ENCODE peak calls at places on chromosomes 12 and 14, in eight cellular contexts. F is HEK293T; L is activated CD4-positive, alpha-beta T cell treated with anti-CD3 and anti-CD28 coated beads for 36 hours; O is fibroblast of pulmonary artery; R is NCI-H1694 treated with DMSO at 0.1 percent for 48 hours; S is activated CD4-positive, CD25-positive, alpha-beta regulatory T cell; H is LoVo; A is activated T-helper 1 cell treated with anti-CD3 and anti-CD28 coated beads, Interleukin-2, amount 50 U/mL, for 16 hours. N is an unnamed sample.

GRCh38 chr12:79452906-79453305 is 237.9 kb downstream of the PAWR start:
- DNase-seq in R (no peak), L (no peak), H (no peak), S (no peak), O (no peak), A (no peak), F (no peak), N (no peak)

GRCh38 chr12:95789126-95790024 is 1.2 kb downstream of the NTN4 start:
- DNase-seq in R (no peak), S (no peak), L (peak), H (no peak), F (no peak), O (no peak), A (no peak), N (no peak)

GRCh38 chr12:129893691-129894090 is 10.1 kb downstream of the TMEM132D start:
- DNase-seq in S (no peak), R (no peak), F (no peak), L (no peak), H (no peak), A (no peak), O (no peak), N (no peak)

GRCh38 chr12:57139796-57140649 is 7.4 kb downstream of the LRP1-AS start:
- DNase-seq in O (no peak), F (no peak), H (no peak), R (no peak), S (no peak), A (no peak), L (no peak), N (no peak)

GRCh38 chr12:104863549-104863948 is 94.5 kb downstream of the SLC41A2 start:
- DNase-seq in O (peak), H (no peak), L (no peak), S (no peak), F (no peak), A (no peak), R (no peak), N (no peak)

GRCh38 chr14:100914597-100915021 is 11.1 kb upstream of the RTL1 start:
- DNase-seq in H (no peak), F (no peak), O (peak), A (no peak), R (no peak), S (no peak), L (no peak), N (no peak)

GRCh38 chr12:55743131-55743921 is 404 bp downstream of the GDF11 start:
- DNase-seq in O (peak), F (peak), L (peak), R (no peak), S (peak), A (peak), H (peak), N (peak)

GRCh38 chr14:32366256-32366655 is 37.2 kb downstream of the AKAP6 start:
- DNase-seq in H (no peak), O (peak), S (no peak), A (no peak), F (no peak), L (no peak), R (no peak), N (peak)

GRCh38 chr12:5428332-5429221 is 3.3 kb upstream of the NTF3 start:
- DNase-seq in S (no peak), A (no peak), H (no peak), F (no peak), O (peak), R (peak), L (no peak), N (no peak)

GRCh38 chr12:64395739-64396138 is 5.2 kb upstream of the C12orf56 start:
- DNase-seq in O (peak), F (no peak), A (no peak), H (no peak), L (no peak), S (no peak), R (no peak), N (no peak)

GRCh38 chr12:130708648-130709047 is 7.5 kb downstream of the RIMBP2 start:
- DNase-seq in A (no peak), S (no peak), F (no peak), H (no peak), O (no peak), L (no peak), R (no peak), N (no peak)

GRCh38 chr12:12381982-12382381 is 25.1 kb downstream of the BORCS5 start:
- DNase-seq in F (no peak), L (no peak), S (no peak), H (no peak), R (no peak), O (no peak), A (no peak), N (no peak)

GRCh38 chr14:76759589-76759988 is 1.7 kb upstream of the VASH1 start:
- DNase-seq in A (no peak), R (no peak), L (no peak), F (no peak), H (no peak), S (no peak), O (no peak), N (no peak)

GRCh38 chr12:62802981-62803380 is 132.0 kb downstream of the PPM1H start:
- DNase-seq in O (no peak), A (no peak), S (no peak), F (peak), L (no peak), H (no peak), R (no peak), N (no peak)

GRCh38 chr12:105455250-105455649 is 124.8 kb downstream of the C12orf75 start:
- DNase-seq in H (no peak), R (no peak), F (no peak), A (no peak), O (no peak), S (no peak), L (no peak), N (no peak)

GRCh38 chr12:60148109-60148508 is 552.3 kb downstream of the SLC16A7 start:
- DNase-seq in A (no peak), R (no peak), S (no peak), L (no peak), O (peak), F (no peak), H (no peak), N (no peak)

GRCh38 chr12:49697808-49698207 is 9.4 kb downstream of the FMNL3 start:
- DNase-seq in H (no peak), R (no peak), O (no peak), A (no peak), L (no peak), F (no peak), S (no peak), N (no peak)

GRCh38 chr12:117567644-117568043 is 206.2 kb upstream of the NOS1 start:
- DNase-seq in S (no peak), L (no peak), O (no peak), H (no peak), F (no peak), R (no peak), A (no peak), N (no peak)

GRCh38 chr12:52838871-52839446 is 4.8 kb upstream of the KRT79 start:
- DNase-seq in S (no peak), O (no peak), F (no peak), A (no peak), H (no peak), R (no peak), L (no peak), N (no peak)

GRCh38 chr12:52517888-52518287 is 2.3 kb downstream of the KRT5 start:
- DNase-seq in H (no peak), O (no peak), R (no peak), A (no peak), F (no peak), L (no peak), S (no peak), N (no peak)

GRCh38 chr12:68559984-68560822 is 50.5 kb upstream of the RAP1B start:
- DNase-seq in O (no peak), A (no peak), H (no peak), R (no peak), L (no peak), F (no peak), S (no peak), N (peak)